ENCODE peak calls at places on chromosomes 7 and 10, in eight cellular contexts. E, U, Y, A, R, Q, V and T are unnamed samples.

GRCh38 chr7:23062452-23062851 is 43.1 kb upstream of the KLHL7 start:
- DNase-seq in V (peak), E (no peak), U (peak), A (no peak), R (peak), Y (peak), Q (peak), T (peak)

GRCh38 chr7:26153823-26154783 is 2.1 kb downstream of the NFE2L3 start:
- DNase-seq in E (peak), U (peak), Y (peak), Q (peak), R (no peak), V (no peak), A (peak), T (no peak)

GRCh38 chr10:98274562-98274961 is 6.6 kb upstream of the LOXL4 start:
- DNase-seq in A (no peak), V (no peak), Y (no peak), E (no peak), Q (no peak), R (no peak), U (no peak), T (no peak)

GRCh38 chr7:26078437-26079362 is 73.3 kb upstream of the NFE2L3 start:
- DNase-seq in E (peak), U (peak), A (peak), Q (peak), V (no peak), R (no peak), Y (peak), T (no peak)

GRCh38 chr10:129777687-129778086 is 186.4 kb downstream of the EBF3 start:
- DNase-seq in U (no peak), V (no peak), Q (no peak), R (no peak), E (no peak), A (no peak), Y (no peak), T (no peak)

GRCh38 chr7:139246905-139247304 is 15.9 kb downstream of the UBN2 start:
- DNase-seq in Q (peak), R (no peak), A (no peak), U (no peak), V (no peak), E (peak), Y (no peak), T (peak)

GRCh38 chr10:14822879-14823755 is 14.7 kb downstream of the CDNF start:
- DNase-seq in U (peak), Y (peak), V (no peak), E (peak), A (peak), Q (peak), R (peak), T (no peak)

GRCh38 chr7:22302951-22303423 is 54.0 kb downstream of the RAPGEF5 start:
- DNase-seq in E (no peak), V (no peak), Q (no peak), Y (peak), A (no peak), U (no peak), R (peak), T (peak)

GRCh38 chr7:44533301-44534055 is 7.7 kb downstream of the NPC1L1 start:
- DNase-seq in R (no peak), U (no peak), V (no peak), E (no peak), A (no peak), Q (peak), Y (no peak), T (no peak)

GRCh38 chr10:34960983-34961382 is 129.2 kb downstream of the CUL2 start:
- DNase-seq in Q (peak), V (no peak), U (peak), E (peak), R (no peak), A (peak), Y (no peak), T (no peak)

GRCh38 chr7:150400779-150401423 is 21.8 kb downstream of the ZNF775 start:
- DNase-seq in Q (no peak), A (no peak), U (no peak), E (no peak), R (no peak), Y (no peak), V (no peak), T (no peak)

GRCh38 chr7:117044664-117045063 is 91.4 kb downstream of the ST7 start:
- DNase-seq in Q (no peak), A (no peak), Y (no peak), R (no peak), U (no peak), V (no peak), E (no peak), T (no peak)

GRCh38 chr7:120775703-120776265 is 82.2 kb downstream of the TSPAN12 start:
- DNase-seq in Y (no peak), R (no peak), A (no peak), V (no peak), Q (no peak), E (no peak), U (no peak), T (no peak)

GRCh38 chr10:131091682-131092081 is 219.8 kb downstream of the TCERG1L start:
- DNase-seq in Y (no peak), R (no peak), V (no peak), A (no peak), U (no peak), E (no peak), Q (no peak), T (no peak)

GRCh38 chr7:94276797-94277196 is 117.9 kb upstream of the COL1A2 start:
- DNase-seq in A (peak), Q (peak), V (no peak), U (peak), Y (peak), R (peak), E (peak), T (no peak)

GRCh38 chr10:122323188-122323587 is 51.3 kb upstream of the PLEKHA1 start:
- DNase-seq in V (peak), U (no peak), Y (no peak), A (no peak), Q (no peak), R (no peak), E (no peak), T (no peak)

GRCh38 chr7:101216001-101216859 is 1.2 kb downstream of the PLOD3 start:
- DNase-seq in A (no peak), R (no peak), E (no peak), U (no peak), Y (peak), Q (peak), V (no peak), T (no peak)

GRCh38 chr10:128568979-128569378 is 442.8 kb upstream of the MKI67 start:
- DNase-seq in R (no peak), Y (no peak), E (no peak), A (no peak), Q (no peak), V (no peak), U (no peak), T (no peak)

GRCh38 chr10:3339531-3339950 is 167.0 kb upstream of the PITRM1 start:
- DNase-seq in A (peak), U (no peak), V (no peak), R (no peak), E (no peak), Y (peak), Q (peak), T (no peak)